ENCODE peak calls at places on chromosomes 11 and 22, in six cellular contexts. N, L, V, H, Z and G are unnamed samples.

GRCh38 chr11:27640954-27641353 is 59.3 kb downstream of the BDNF start:
- DNase-seq in L (no peak), V (no peak), N (no peak), Z (no peak), H (no peak), G (no peak)

GRCh38 chr11:132872223-132872622 is 660.1 kb downstream of the OPCML start:
- DNase-seq in N (no peak), L (no peak), H (no peak), Z (no peak), V (no peak), G (no peak)

GRCh38 chr22:38436629-38437395 is 18.2 kb downstream of the KCNJ4 start:
- DNase-seq in Z (no peak), V (no peak), N (no peak), H (no peak), L (no peak), G (no peak)

GRCh38 chr22:39543095-39543494 is 10.5 kb upstream of the RPS19BP1 start:
- DNase-seq in V (peak; percentile 46), N (no peak), Z (no peak), L (no peak), H (no peak), G (no peak)

GRCh38 chr22:45450931-45451651 is 37.6 kb downstream of the RIBC2 start:
- DNase-seq in L (no peak), N (peak; percentile 99), H (no peak), V (peak; percentile 88), Z (no peak), G (peak; percentile 83)

GRCh38 chr22:49352361-49353169 is 475.1 kb downstream of the BRD1 start:
- DNase-seq in H (no peak), N (no peak), V (no peak), Z (peak; percentile 50), L (no peak), G (no peak)

GRCh38 chr11:120398184-120398583 is 62.0 kb downstream of the ARHGEF12 start:
- DNase-seq in L (no peak), N (no peak), V (peak; percentile 69), H (no peak), Z (no peak), G (no peak)

GRCh38 chr11:46170797-46171196 is 49.5 kb upstream of the PHF21A start:
- DNase-seq in H (no peak), L (no peak), N (no peak), V (no peak), Z (no peak), G (no peak)

GRCh38 chr22:23404689-23405365 is 175.3 kb downstream of the IGLL1 start:
- DNase-seq in Z (no peak), N (no peak), H (no peak), V (peak; percentile 48), L (no peak), G (peak; percentile 16)

GRCh38 chr11:102813484-102813883 is 15.5 kb upstream of the MMP1 start:
- DNase-seq in Z (no peak), V (no peak), N (no peak), H (no peak), L (peak; percentile 61), G (no peak)

GRCh38 chr11:84855846-84856245 is 771.3 kb downstream of the DLG2 start:
- DNase-seq in Z (no peak), H (no peak), N (peak; percentile 26), V (peak; percentile 6), L (peak; percentile 7), G (peak; percentile 25)

GRCh38 chr11:116176484-116177005 is 596.2 kb downstream of the BUD13 start:
- DNase-seq in H (no peak), L (no peak), Z (no peak), N (no peak), V (no peak), G (no peak)

GRCh38 chr11:66002648-66003225 is 434 bp downstream of the BANF1 start:
- DNase-seq in L (no peak), N (no peak), V (peak; percentile 57), H (peak; percentile 61), Z (peak; percentile 81), G (no peak)

GRCh38 chr11:77121876-77122575 is 6.0 kb upstream of the MYO7A start:
- DNase-seq in H (no peak), N (no peak), L (no peak), V (no peak), Z (no peak), G (no peak)

GRCh38 chr11:126328001-126328390 is 24.1 kb downstream of the DCPS start:
- DNase-seq in Z (peak; percentile 52), H (no peak), N (no peak), L (no peak), V (no peak), G (no peak)

GRCh38 chr11:2929511-2929879 is 275 bp upstream of the PHLDA2 start:
- DNase-seq in N (no peak), L (peak; percentile 87), V (peak; percentile 76), Z (peak; percentile 84), H (no peak), G (no peak)
- H3K4me3 ChIP-seq in N (peak overlapping the region; percentile 90), L (peak overlapping the region; percentile 59), V (peak overlapping the region; percentile 26), Z (peak overlapping the region; percentile 71), H (peak overlapping the region; percentile 60), G (peak overlapping the region; percentile 75)

DNA sequence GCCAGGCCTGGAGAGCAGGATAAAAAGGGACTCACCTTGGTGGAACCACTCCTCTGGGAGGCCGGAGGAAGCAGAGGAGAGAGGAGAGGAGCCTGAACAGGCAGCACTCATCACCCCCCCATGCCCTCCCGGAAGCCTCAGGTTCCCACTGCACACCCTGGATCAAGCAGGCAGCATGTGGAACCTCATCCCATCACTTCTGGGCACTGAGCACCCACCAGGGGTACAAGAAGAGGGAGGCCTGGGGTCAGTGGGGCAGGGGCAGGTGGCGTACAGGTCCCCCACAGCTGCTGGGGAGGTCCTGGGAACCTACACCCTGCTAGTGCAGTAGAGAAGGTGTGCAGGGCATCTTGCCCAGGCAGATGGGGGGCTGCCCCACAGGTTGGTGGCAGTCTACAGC is 35.1 kb upstream of the TXNRD2 start:
- DNase-seq in L (no peak), V (no peak), Z (no peak), N (no peak), H (no peak), G (no peak)
- H3K4me3 ChIP-seq in L (no peak overlapping the region), V (no peak overlapping the region), Z (no peak overlapping the region), N (no peak overlapping the region), H (no peak overlapping the region), G (no peak overlapping the region)

GRCh38 chr11:71998061-71998460 is 648 bp upstream of the IL18BP start:
- DNase-seq in L (no peak), N (no peak), H (no peak), Z (no peak), V (no peak), G (no peak)

GRCh38 chr11:71999813-72000590 is 1.3 kb downstream of the IL18BP start:
- DNase-seq in Z (no peak), L (no peak), N (no peak), V (no peak), H (no peak), G (no peak)

GRCh38 chr11:71998649-71999310 is at the start of gene IL18BP:
- DNase-seq in V (no peak), L (no peak), N (no peak), H (no peak), Z (no peak), G (no peak)

GRCh38 chr11:72000591-72000867 is 1.8 kb downstream of the IL18BP start:
- DNase-seq in Z (no peak), V (no peak), L (no peak), H (no peak), N (no peak), G (no peak)

GRCh38 chr11:71999360-71999759 is 651 bp downstream of the IL18BP start:
- DNase-seq in L (no peak), Z (no peak), H (no peak), V (peak; percentile 67), N (no peak), G (no peak)
- H3K4me3 ChIP-seq in L (no peak overlapping the region), Z (peak overlapping the region; percentile 22), H (no peak overlapping the region), V (no peak overlapping the region), N (no peak overlapping the region), G (no peak overlapping the region)

DNA sequence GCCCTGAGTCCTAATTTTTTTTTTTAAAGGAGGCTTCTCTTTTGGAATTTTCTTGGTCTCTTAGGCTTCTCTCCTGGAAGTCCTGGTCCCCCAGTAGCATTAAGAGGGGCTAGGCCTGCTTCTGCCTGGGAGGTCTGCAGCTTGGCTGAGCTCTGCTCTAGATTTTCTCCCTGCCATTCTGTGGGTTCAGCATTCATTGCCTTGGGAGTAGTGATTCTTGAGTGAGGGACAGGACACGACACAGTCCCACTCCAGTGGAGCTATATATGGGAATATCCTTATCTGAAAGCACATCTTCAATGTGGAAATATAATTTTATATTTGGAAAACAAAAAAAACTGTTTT is 3.7 kb downstream of the IGSF22 start:
- DNase-seq in N (no peak), H (no peak), L (no peak), Z (no peak), V (no peak), G (no peak)
- H3K4me3 ChIP-seq in N (no peak overlapping the region), H (peak overlapping the region; percentile 79), L (no peak overlapping the region), Z (peak overlapping the region; percentile 62), V (no peak overlapping the region), G (no peak overlapping the region)

GRCh38 chr22:22358686-22359085 is 114.1 kb downstream of the VPREB1 start:
- DNase-seq in V (no peak), H (no peak), N (no peak), Z (no peak), L (no peak), G (no peak)

GRCh38 chr22:22358136-22358535 is 113.5 kb downstream of the VPREB1 start:
- DNase-seq in Z (no peak), N (no peak), L (no peak), H (no peak), V (no peak), G (no peak)

GRCh38 chr22:22359465-22359864 is 114.9 kb downstream of the VPREB1 start:
- DNase-seq in N (no peak), L (no peak), Z (no peak), H (no peak), V (no peak), G (no peak)

GRCh38 chr22:22355233-22355834 is 110.7 kb downstream of the VPREB1 start:
- DNase-seq in V (no peak), L (no peak), Z (no peak), H (no peak), N (no peak), G (no peak)

GRCh38 chr22:22357024-22357868 is 112.7 kb downstream of the VPREB1 start:
- DNase-seq in Z (peak; percentile 85), N (no peak), V (peak; percentile 70), H (peak; percentile 93), L (peak; percentile 55), G (no peak)
- H3K4me3 ChIP-seq in Z (no peak overlapping the region), N (no peak overlapping the region), V (no peak overlapping the region), H (peak overlapping the region; percentile 4), L (no peak overlapping the region), G (no peak overlapping the region)

DNA sequence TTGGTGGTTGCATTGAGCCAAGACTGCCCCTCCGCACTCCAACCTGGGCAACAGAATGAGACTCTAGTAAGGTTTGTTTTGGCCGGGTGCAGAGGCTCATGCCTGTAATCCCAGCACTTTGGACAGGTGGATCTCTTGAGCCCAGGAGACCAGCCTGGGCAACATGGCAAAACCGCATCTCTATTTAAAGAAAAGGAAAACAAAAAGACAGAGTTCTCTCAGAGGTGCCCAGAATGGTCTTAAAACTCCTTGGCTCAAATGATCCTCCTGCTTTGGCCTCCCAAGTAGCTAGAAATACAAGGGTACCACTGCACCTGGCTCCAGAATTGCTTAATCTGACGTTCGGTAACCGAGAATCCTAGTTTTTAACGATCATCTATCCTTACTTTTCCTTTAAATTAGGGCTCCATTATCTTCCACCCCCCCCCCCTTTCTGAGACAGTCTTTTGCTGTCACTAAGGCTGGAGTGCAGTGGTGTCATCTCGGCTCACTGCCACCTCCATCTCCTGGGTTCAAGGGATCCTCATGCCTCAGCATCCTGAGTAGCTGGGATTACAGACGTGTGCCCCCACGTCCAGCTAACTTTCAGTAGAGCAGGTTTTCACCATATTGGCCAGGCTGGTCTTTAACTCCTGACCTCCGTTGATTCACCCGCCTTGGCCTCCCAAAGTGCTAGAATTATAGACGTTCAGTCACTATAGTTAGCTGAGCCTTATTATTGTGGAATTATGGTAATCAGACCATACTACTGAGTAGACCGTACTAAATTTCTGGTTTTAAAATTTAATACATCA is 1.7 kb downstream of the RPS25 start:
- DNase-seq in N (no peak), H (no peak), Z (no peak), L (no peak), V (no peak), G (no peak)
- H3K4me3 ChIP-seq in N (no peak overlapping the region), H (no peak overlapping the region), Z (peak overlapping the region; percentile 88), L (no peak overlapping the region), V (peak overlapping the region; percentile 72), G (peak overlapping the region; percentile 16)